ENCODE peak calls at places on chromosomes 7 and 10, in seven cellular contexts. T is transverse colon; O is GF-D8; Z is CD4-positive, alpha-beta memory T cell; X is fibroblast of the aortic adventitia; D is B cell; F is IMR-90. G is an unnamed sample.

GRCh38 chr10:64648915-64649314 is 1127.7 kb downstream of the REEP3 start:
- DNase-seq in O (no peak), T (no peak), D (no peak), Z (no peak), F (no peak), X (no peak), G (no peak)

GRCh38 chr10:32412499-32412853 is 33.5 kb upstream of the CCDC7 start:
- DNase-seq in T (no peak), O (no peak), D (no peak), X (peak), Z (no peak), F (peak), G (no peak)

GRCh38 chr10:32367793-32368453 is 21.0 kb upstream of the EPC1 start:
- DNase-seq in F (peak), T (peak), O (peak), D (peak), X (peak), Z (peak), G (peak)

GRCh38 chr7:76343294-76343930 is 15.4 kb downstream of the YWHAG start:
- DNase-seq in X (no peak), D (no peak), T (no peak), O (no peak), F (peak), Z (no peak), G (no peak)

GRCh38 chr7:15330943-15331342 is 230.9 kb downstream of the AGMO start:
- DNase-seq in X (no peak), F (no peak), O (no peak), Z (no peak), D (no peak), T (no peak), G (no peak)

GRCh38 chr10:16612148-16612742 is 90.6 kb upstream of the C1QL3 start:
- DNase-seq in X (peak), Z (no peak), O (no peak), F (peak), T (no peak), D (no peak), G (no peak)

GRCh38 chr10:92590623-92591549 is 2.0 kb upstream of the KIF11 start:
- DNase-seq in D (peak), Z (no peak), X (peak), F (peak), O (peak), T (peak), G (peak)

GRCh38 chr10:117413928-117414618 is 38.8 kb upstream of the PDZD8 start:
- DNase-seq in D (no peak), T (no peak), O (no peak), Z (no peak), X (peak), F (no peak), G (no peak)

GRCh38 chr7:142853739-142854504 is 954 bp upstream of the EPHB6 start:
- DNase-seq in T (peak), D (peak), X (peak), Z (peak), F (peak), O (peak), G (peak)

GRCh38 chr7:84336741-84337140 is 142.2 kb upstream of the SEMA3A start:
- DNase-seq in Z (no peak), X (no peak), F (peak), O (no peak), D (no peak), T (no peak), G (no peak)

GRCh38 chr10:86252573-86252972 is 114.0 kb downstream of the GRID1 start:
- DNase-seq in O (no peak), Z (no peak), X (no peak), T (no peak), D (no peak), F (no peak), G (no peak)

GRCh38 chr7:23443974-23444373 is 26.3 kb downstream of the IGF2BP3 start:
- DNase-seq in O (peak), Z (no peak), T (no peak), D (no peak), F (no peak), X (no peak), G (no peak)

GRCh38 chr10:31004611-31005193 is 27.0 kb downstream of the ZNF438 start:
- DNase-seq in F (peak), T (no peak), X (peak), D (no peak), Z (no peak), O (no peak), G (no peak)

GRCh38 chr7:151432658-151433521 is 7.1 kb downstream of the CRYGN start:
- DNase-seq in O (no peak), Z (peak), F (no peak), D (no peak), X (no peak), T (no peak), G (peak)

GRCh38 chr7:143374556-143374955 is 6.6 kb upstream of the ZYX start:
- DNase-seq in O (peak), X (no peak), T (no peak), F (no peak), D (no peak), Z (no peak), G (peak)

GRCh38 chr10:70055550-70055949 is 2.9 kb downstream of the MACROH2A2 start:
- DNase-seq in F (peak), X (no peak), Z (no peak), T (no peak), O (no peak), D (no peak), G (no peak)

GRCh38 chr7:7542251-7542835 is 6.7 kb upstream of the COL28A1 start:
- DNase-seq in F (no peak), O (no peak), X (no peak), T (no peak), Z (no peak), D (no peak), G (no peak)

GRCh38 chr10:99369551-99369950 is 40.4 kb downstream of the CNNM1 start:
- DNase-seq in O (no peak), D (no peak), F (peak), T (no peak), X (no peak), Z (no peak), G (no peak)

GRCh38 chr10:8435186-8436055 is 380.9 kb downstream of the GATA3 start:
- DNase-seq in Z (no peak), T (no peak), F (no peak), X (no peak), O (no peak), D (no peak), G (no peak)

GRCh38 chr10:92126100-92126650 is 164.7 kb downstream of the CPEB3 start:
- DNase-seq in X (peak), F (peak), T (no peak), D (no peak), O (no peak), Z (no peak), G (no peak)

GRCh38 chr10:7107287-7107686 is 303.5 kb downstream of the SFMBT2 start:
- DNase-seq in D (no peak), O (no peak), Z (no peak), T (no peak), F (peak), X (peak), G (no peak)

GRCh38 chr10:93431361-93431760 is 50.8 kb downstream of the MYOF start:
- DNase-seq in X (no peak), F (no peak), T (no peak), D (no peak), O (no peak), Z (no peak), G (no peak)

GRCh38 chr10:112348759-112349158 is 25.2 kb upstream of the ACSL5 start:
- DNase-seq in O (no peak), T (no peak), Z (no peak), D (no peak), F (no peak), X (no peak), G (no peak)

GRCh38 chr10:122221958-122222357 is 49.1 kb upstream of the BTBD16 start:
- DNase-seq in O (no peak), D (no peak), Z (no peak), T (no peak), X (no peak), F (no peak), G (no peak)

GRCh38 chr7:139252451-139252850 is 21.4 kb downstream of the UBN2 start:
- DNase-seq in Z (no peak), T (no peak), D (no peak), O (no peak), X (peak), F (peak), G (no peak)

GRCh38 chr7:39271386-39271785 is 293.7 kb downstream of the POU6F2 start:
- DNase-seq in D (no peak), O (no peak), X (peak), T (peak), F (no peak), Z (no peak), G (no peak)

GRCh38 chr10:43209651-43210141 is 57.2 kb downstream of the RASGEF1A start:
- DNase-seq in Z (no peak), F (no peak), O (no peak), X (no peak), D (no peak), T (no peak), G (no peak)

GRCh38 chr10:103595933-103596726 is 102.6 kb downstream of the NEURL1 start:
- DNase-seq in Z (no peak), D (no peak), O (no peak), X (no peak), T (no peak), F (no peak), G (no peak)

GRCh38 chr10:59006511-59007306 is 169.7 kb upstream of the PHYHIPL start:
- DNase-seq in D (no peak), T (no peak), F (peak), X (peak), Z (no peak), O (no peak), G (no peak)

GRCh38 chr7:131019351-131019750 is 285.3 kb upstream of the KLF14 start:
- DNase-seq in D (no peak), Z (no peak), F (no peak), O (no peak), X (no peak), T (no peak), G (no peak)

GRCh38 chr7:112892263-112892662 is 102.1 kb upstream of the TMEM168 start:
- DNase-seq in D (no peak), F (peak), Z (no peak), T (no peak), X (peak), O (no peak), G (no peak)

GRCh38 chr10:80144302-80145131 is 12.0 kb downstream of the PLAC9 start:
- DNase-seq in D (no peak), T (peak), F (no peak), O (peak), X (no peak), Z (peak), G (peak)

GRCh38 chr10:17781856-17782255 is 27.3 kb upstream of the MRC1 start:
- DNase-seq in F (no peak), T (no peak), D (no peak), X (no peak), Z (no peak), O (no peak), G (no peak)

GRCh38 chr10:130048081-130048480 is 62.5 kb downstream of the C10orf143 start:
- DNase-seq in X (no peak), F (no peak), O (no peak), T (no peak), D (no peak), Z (no peak), G (no peak)

GRCh38 chr10:16384064-16384463 is 52.7 kb upstream of the PTER start:
- DNase-seq in X (no peak), F (no peak), T (no peak), O (no peak), Z (no peak), D (no peak), G (no peak)

GRCh38 chr10:63542835-63543575 is 21.8 kb downstream of the REEP3 start:
- DNase-seq in D (no peak), F (peak), X (peak), T (no peak), O (no peak), Z (no peak), G (no peak)

GRCh38 chr10:132498562-132499366 is 38.8 kb upstream of the INPP5A start:
- DNase-seq in F (no peak), D (no peak), O (no peak), X (no peak), T (no peak), Z (no peak), G (no peak)